ENCODE peak calls at places on chromosomes 4 and X, in five cellular contexts. One of them, this sample, is unnamed.

GRCh38 chr4:92514632-92515031 is 210.9 kb downstream of the GRID2 start:
- DNase-seq in fibroblast of mammary gland: no peak
- DNase-seq in CD8-positive, alpha-beta memory T cell: no peak
- DNase-seq in dermis microvascular lymphatic vessel endothelial cell: no peak
- DNase-seq in stimulated activated naive B cell treated with anti-CD40 and anti-IgM and Interleukin-4, amounts not matched to agents 10 μg/mL and 1 μg/mL and 100 μg/mL, for 72 hours: no peak
- DNase-seq in this sample: no peak

GRCh38 chr4:87848622-87849351 is 16.0 kb downstream of the MEPE start:
- DNase-seq in CD8-positive, alpha-beta memory T cell: no peak
- DNase-seq in fibroblast of mammary gland: peak; percentile 73
- DNase-seq in stimulated activated naive B cell treated with anti-CD40 and anti-IgM and Interleukin-4, amounts not matched to agents 10 μg/mL and 1 μg/mL and 100 μg/mL, for 72 hours: peak; percentile 9
- DNase-seq in dermis microvascular lymphatic vessel endothelial cell: peak; percentile 64
- DNase-seq in this sample: peak; percentile 69

GRCh38 chrX:42606591-42606990 is 171.4 kb downstream of the PPP1R2C start:
- DNase-seq in dermis microvascular lymphatic vessel endothelial cell: no peak
- DNase-seq in CD8-positive, alpha-beta memory T cell: no peak
- DNase-seq in fibroblast of mammary gland: no peak
- DNase-seq in stimulated activated naive B cell treated with anti-CD40 and anti-IgM and Interleukin-4, amounts not matched to agents 10 μg/mL and 1 μg/mL and 100 μg/mL, for 72 hours: no peak
- DNase-seq in this sample: no peak

GRCh38 chr4:80521438-80521837 is 185.9 kb downstream of the CFAP299 start:
- DNase-seq in CD8-positive, alpha-beta memory T cell: no peak
- DNase-seq in dermis microvascular lymphatic vessel endothelial cell: no peak
- DNase-seq in fibroblast of mammary gland: no peak
- DNase-seq in stimulated activated naive B cell treated with anti-CD40 and anti-IgM and Interleukin-4, amounts not matched to agents 10 μg/mL and 1 μg/mL and 100 μg/mL, for 72 hours: no peak
- DNase-seq in this sample: no peak

GRCh38 chrX:145002776-145003175 is 244.5 kb upstream of the SPANXN1 start:
- DNase-seq in dermis microvascular lymphatic vessel endothelial cell: no peak
- DNase-seq in CD8-positive, alpha-beta memory T cell: no peak
- DNase-seq in stimulated activated naive B cell treated with anti-CD40 and anti-IgM and Interleukin-4, amounts not matched to agents 10 μg/mL and 1 μg/mL and 100 μg/mL, for 72 hours: no peak
- DNase-seq in fibroblast of mammary gland: peak; percentile 45
- DNase-seq in this sample: no peak

GRCh38 chr4:106875340-106875739 is 160.8 kb downstream of the DKK2 start:
- DNase-seq in fibroblast of mammary gland: no peak
- DNase-seq in stimulated activated naive B cell treated with anti-CD40 and anti-IgM and Interleukin-4, amounts not matched to agents 10 μg/mL and 1 μg/mL and 100 μg/mL, for 72 hours: no peak
- DNase-seq in CD8-positive, alpha-beta memory T cell: no peak
- DNase-seq in dermis microvascular lymphatic vessel endothelial cell: no peak
- DNase-seq in this sample: no peak

GRCh38 chrX:55342533-55343501 is 78.1 kb upstream of the PAGE3 start:
- DNase-seq in stimulated activated naive B cell treated with anti-CD40 and anti-IgM and Interleukin-4, amounts not matched to agents 10 μg/mL and 1 μg/mL and 100 μg/mL, for 72 hours: peak; percentile 5
- DNase-seq in dermis microvascular lymphatic vessel endothelial cell: peak; percentile 28
- DNase-seq in CD8-positive, alpha-beta memory T cell: peak; percentile 1
- DNase-seq in fibroblast of mammary gland: peak; percentile 2
- DNase-seq in this sample: peak; percentile 52

GRCh38 chr4:184807261-184807660 is 18.5 kb downstream of the ACSL1 start:
- DNase-seq in CD8-positive, alpha-beta memory T cell: no peak
- DNase-seq in stimulated activated naive B cell treated with anti-CD40 and anti-IgM and Interleukin-4, amounts not matched to agents 10 μg/mL and 1 μg/mL and 100 μg/mL, for 72 hours: no peak
- DNase-seq in dermis microvascular lymphatic vessel endothelial cell: no peak
- DNase-seq in fibroblast of mammary gland: no peak
- DNase-seq in this sample: no peak

GRCh38 chrX:6363193-6363592 is 134.5 kb upstream of the NLGN4X start:
- DNase-seq in fibroblast of mammary gland: no peak
- DNase-seq in dermis microvascular lymphatic vessel endothelial cell: no peak
- DNase-seq in stimulated activated naive B cell treated with anti-CD40 and anti-IgM and Interleukin-4, amounts not matched to agents 10 μg/mL and 1 μg/mL and 100 μg/mL, for 72 hours: no peak
- DNase-seq in CD8-positive, alpha-beta memory T cell: no peak
- DNase-seq in this sample: no peak

This sample was measured in lung microvascular endothelial cell.